ENCODE peak calls at places on chromosomes 4 and X, in four cellular contexts. Z, B, E and W are unnamed samples.

GRCh38 chr4:168177546-168178149 is 85.3 kb downstream of the ANXA10 start:
- DNase-seq in Z (no peak), B (no peak), E (no peak), W (no peak)

GRCh38 chr4:1720163-1720983 is 750 bp downstream of the TMEM129 start:
- DNase-seq in Z (peak; percentile 77), B (no peak), E (peak; percentile 61), W (peak; percentile 79)

GRCh38 chr4:88592600-88593448 is 544 bp downstream of the HERC3 start:
- DNase-seq in Z (peak; percentile 78), B (peak; percentile 83), E (peak; percentile 67), W (peak; percentile 94)

GRCh38 chr4:151034829-151035228 is 19.7 kb upstream of the LRBA start:
- DNase-seq in Z (no peak), B (no peak), E (no peak), W (no peak)

GRCh38 chr4:8308144-8308543 is 38.6 kb downstream of the HTRA3 start:
- DNase-seq in Z (no peak), B (no peak), E (no peak), W (peak; percentile 56)

GRCh38 chrX:103818844-103819243 is 13.2 kb downstream of the RAB9B start:
- DNase-seq in Z (no peak), B (no peak), E (no peak), W (no peak)

GRCh38 chr4:172892300-172892699 is 276.3 kb upstream of the GALNT7 start:
- DNase-seq in Z (peak; percentile 15), B (peak; percentile 52), E (peak; percentile 56), W (no peak)

GRCh38 chrX:71253253-71254091 is 468 bp downstream of the ZMYM3 start:
- DNase-seq in Z (peak; percentile 65), B (peak; percentile 51), E (peak; percentile 60), W (peak; percentile 73)

GRCh38 chrX:152861116-152861515 is 30.3 kb downstream of the NSDHL start:
- DNase-seq in Z (no peak), B (peak; percentile 51), E (no peak), W (no peak)

GRCh38 chr4:132614682-132615081 is 534.4 kb upstream of the PCDH10 start:
- DNase-seq in Z (no peak), B (no peak), E (no peak), W (no peak)

GRCh38 chr4:133594246-133595207 is 445.4 kb downstream of the PCDH10 start:
- DNase-seq in Z (no peak), B (peak; percentile 7), E (peak; percentile 65), W (no peak)

GRCh38 chr4:13766722-13767495 is 139.4 kb upstream of the BOD1L1 start:
- DNase-seq in Z (no peak), B (no peak), E (no peak), W (no peak)

GRCh38 chrX:14409341-14409740 is 120.0 kb upstream of the GLRA2 start:
- DNase-seq in Z (no peak), B (peak; percentile 82), E (no peak), W (no peak)

GRCh38 chrX:148537556-148538182 is 37.3 kb downstream of the AFF2 start:
- DNase-seq in Z (peak; percentile 41), B (no peak), E (peak; percentile 20), W (no peak)

GRCh38 chr4:140152760-140153418 is 1.1 kb downstream of the MAML3 start:
- DNase-seq in Z (peak; percentile 71), B (peak; percentile 32), E (peak; percentile 70), W (peak; percentile 54)

GRCh38 chrX:101693476-101693875 is 33.8 kb upstream of the ARMCX2 start:
- DNase-seq in Z (no peak), B (no peak), E (no peak), W (no peak)

GRCh38 chrX:17082831-17083230 is 136.4 kb downstream of the REPS2 start:
- DNase-seq in Z (peak; percentile 23), B (peak; percentile 61), E (peak; percentile 48), W (no peak)

GRCh38 chr4:62328526-62328925 is 1128.4 kb downstream of the ADGRL3 start:
- DNase-seq in Z (no peak), B (peak; percentile 53), E (no peak), W (no peak)

GRCh38 chr4:26131711-26132110 is 189.1 kb upstream of the RBPJ start:
- DNase-seq in Z (no peak), B (no peak), E (no peak), W (no peak)

GRCh38 chr4:26131053-26131452 is 189.8 kb upstream of the RBPJ start:
- DNase-seq in Z (no peak), B (no peak), E (peak; percentile 50), W (no peak)

GRCh38 chr4:26127851-26128337 is 192.9 kb upstream of the RBPJ start:
- DNase-seq in Z (no peak), B (peak; percentile 95), E (no peak), W (no peak)

GRCh38 chr4:26132858-26133257 is 188.0 kb upstream of the RBPJ start:
- DNase-seq in Z (no peak), B (no peak), E (peak; percentile 62), W (no peak)

GRCh38 chr4:26130173-26130572 is 190.6 kb upstream of the RBPJ start:
- DNase-seq in Z (no peak), B (no peak), E (no peak), W (no peak)
- H3K4me1 ChIP-seq in Z (no peaks in the 10 kb centered on the region), B (peaks cover 26% of the 10 kb centered on the region), E (no peaks in the 10 kb centered on the region), W (no peaks in the 10 kb centered on the region)

GRCh38 chr4:74374128-74374527 is 9.2 kb downstream of the EREG start:
- DNase-seq in Z (no peak), B (no peak), E (no peak), W (no peak)

GRCh38 chr4:74375824-74376426 is 11.0 kb downstream of the EREG start:
- DNase-seq in Z (no peak), B (peak; percentile 46), E (no peak), W (no peak)

GRCh38 chr4:74376888-74377483 is 12.0 kb downstream of the EREG start:
- DNase-seq in Z (peak; percentile 32), B (peak; percentile 60), E (peak; percentile 61), W (no peak)

GRCh38 chr4:74377714-74378113 is 12.8 kb downstream of the EREG start:
- DNase-seq in Z (no peak), B (no peak), E (peak; percentile 35), W (no peak)

GRCh38 chr4:74374561-74375327 is 9.8 kb downstream of the EREG start:
- DNase-seq in Z (no peak), B (peak; percentile 97), E (no peak), W (peak; percentile 51)
- H3K4me1 ChIP-seq in Z (no peaks in the 10 kb centered on the region), B (peaks cover 51% of the 10 kb centered on the region), E (no peaks in the 10 kb centered on the region), W (no peaks in the 10 kb centered on the region)

GRCh38 chr4:76606662-76607265 is 171.7 kb downstream of the SHROOM3 start:
- DNase-seq in Z (no peak), B (no peak), E (no peak), W (no peak)

GRCh38 chr4:76605099-76605563 is 170.1 kb downstream of the SHROOM3 start:
- DNase-seq in Z (no peak), B (no peak), E (no peak), W (no peak)

GRCh38 chr4:76610751-76611150 is 175.7 kb downstream of the SHROOM3 start:
- DNase-seq in Z (no peak), B (no peak), E (peak; percentile 68), W (no peak)

GRCh38 chr4:76607846-76608245 is 172.8 kb downstream of the SHROOM3 start:
- DNase-seq in Z (no peak), B (no peak), E (no peak), W (no peak)

GRCh38 chr4:76607266-76607799 is 172.3 kb downstream of the SHROOM3 start:
- DNase-seq in Z (peak; percentile 50), B (no peak), E (no peak), W (no peak)
- H3K4me1 ChIP-seq in Z (peaks cover 42% of the 10 kb centered on the region), B (peaks cover 11% of the 10 kb centered on the region), E (peaks cover 7% of the 10 kb centered on the region), W (no peaks in the 10 kb centered on the region)

DNA sequence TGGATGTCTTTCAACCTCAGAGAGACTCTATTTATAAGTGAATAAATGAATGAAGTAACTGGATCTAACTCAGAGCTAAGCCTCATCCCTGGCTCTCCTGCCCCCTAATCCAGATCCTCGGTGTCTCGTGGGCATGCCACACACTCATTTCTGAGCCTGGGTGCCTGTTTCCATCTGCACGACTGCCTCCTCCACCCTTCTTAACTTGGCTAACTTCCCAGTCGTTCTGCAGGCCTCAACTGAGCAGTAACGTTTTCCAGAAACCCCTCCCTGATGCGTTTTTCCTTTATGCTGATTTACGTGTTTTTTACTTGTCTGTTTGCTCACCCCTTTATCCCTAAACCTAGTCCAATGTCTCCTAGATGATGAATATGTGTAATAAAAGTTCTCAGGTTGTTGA is 186.9 kb upstream of the HS3ST1 start:
- DNase-seq in Z (no peak), B (no peak), E (no peak), W (no peak)
- H3K4me1 ChIP-seq in Z (no peaks in the 10 kb centered on the region), B (peaks cover 50% of the 10 kb centered on the region), E (no peaks in the 10 kb centered on the region), W (no peaks in the 10 kb centered on the region)

DNA sequence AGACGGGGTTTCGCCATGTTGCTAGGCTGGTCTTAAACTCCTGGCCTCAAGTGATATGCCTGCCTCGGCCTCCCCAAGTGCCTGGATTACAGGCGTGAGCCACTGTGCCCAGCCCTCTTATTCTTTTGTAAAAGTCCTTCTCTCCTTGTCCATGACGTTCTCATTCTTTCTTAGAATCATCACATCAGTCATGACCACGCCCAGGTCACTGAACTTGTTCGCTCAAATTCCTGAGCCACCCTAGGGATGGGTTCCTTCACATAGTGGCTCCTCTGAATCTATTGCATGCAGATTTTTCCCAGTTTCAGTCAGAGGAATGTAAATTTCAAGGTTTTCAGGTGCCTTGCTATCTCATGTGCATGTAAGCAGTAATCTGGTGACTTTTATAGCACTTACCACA is 15.7 kb downstream of the JADE1 start:
- DNase-seq in Z (no peak), B (peak; percentile 72), E (peak; percentile 74), W (no peak)
- H3K4me1 ChIP-seq in Z (peaks cover 43% of the 10 kb centered on the region), B (peaks cover 35% of the 10 kb centered on the region), E (peaks cover 12% of the 10 kb centered on the region), W (peaks cover 8% of the 10 kb centered on the region)

GRCh38 chr4:152673489-152673888 is 6.3 kb downstream of the TMEM154 start:
- DNase-seq in Z (no peak), B (no peak), E (no peak), W (no peak)
- H3K4me1 ChIP-seq in Z (peaks cover 10% of the 10 kb centered on the region), B (peaks cover 3% of the 10 kb centered on the region), E (peaks cover 15% of the 10 kb centered on the region), W (no peaks in the 10 kb centered on the region)